ENCODE peak calls at places on chromosomes 7 and 10, in seven cellular contexts. W is Panc1, H is sigmoid colon, A is aorta, E is heart right ventricle, Q is pancreas, O is PC-3. U is an unnamed sample.

GRCh38 chr10:102419561-102420442 is 834 bp upstream of the FBXL15 start:
- DNase-seq in E (peak; percentile 70), O (peak; percentile 39), A (peak; percentile 90), W (no peak), H (no peak), Q (peak; percentile 89), U (peak; percentile 44)

GRCh38 chr7:50953820-50954219 is 171.1 kb upstream of the GRB10 start:
- DNase-seq in H (no peak), O (peak; percentile 83), Q (no peak), E (no peak), W (peak; percentile 17), A (no peak), U (no peak)

GRCh38 chr7:131336956-131337355 is 9.3 kb downstream of the MKLN1 start:
- DNase-seq in E (no peak), W (no peak), O (no peak), A (no peak), Q (no peak), H (no peak), U (no peak)

GRCh38 chr10:3876563-3876962 is 91.6 kb upstream of the KLF6 start:
- DNase-seq in O (no peak), W (no peak), E (no peak), H (no peak), Q (no peak), A (no peak), U (no peak)

GRCh38 chr10:60760711-60761210 is 17.5 kb upstream of the CDK1 start:
- DNase-seq in H (no peak), E (no peak), W (no peak), O (peak; percentile 41), Q (no peak), A (no peak), U (no peak)

GRCh38 chr10:95350212-95350829 is 59.5 kb upstream of the PDLIM1 start:
- DNase-seq in A (no peak), W (no peak), H (no peak), O (no peak), E (no peak), Q (no peak), U (no peak)

GRCh38 chr7:22667562-22668239 is 59.3 kb upstream of the IL6 start:
- DNase-seq in E (no peak), A (no peak), O (peak; percentile 93), Q (no peak), H (no peak), W (peak; percentile 98), U (no peak)

GRCh38 chr10:74243067-74243466 is 92.0 kb downstream of the ADK start:
- DNase-seq in Q (no peak), H (no peak), A (no peak), O (no peak), W (no peak), E (no peak), U (no peak)

GRCh38 chr7:143434660-143435059 is 8.6 kb upstream of the TAS2R60 start:
- DNase-seq in H (no peak), A (peak; percentile 78), O (peak; percentile 66), W (no peak), E (peak; percentile 51), Q (no peak), U (peak; percentile 58)

GRCh38 chr10:78685466-78686163 is 383.2 kb upstream of the ZMIZ1 start:
- DNase-seq in Q (no peak), E (no peak), W (no peak), A (no peak), H (no peak), O (peak; percentile 70), U (no peak)

GRCh38 chr7:30988346-30989005 is 24.7 kb downstream of the GHRHR start:
- DNase-seq in O (peak; percentile 47), A (peak; percentile 76), Q (peak; percentile 79), H (peak; percentile 78), W (no peak), E (peak; percentile 56), U (peak; percentile 56)

GRCh38 chr10:114403545-114404161 is 649 bp downstream of the AFAP1L2 start:
- DNase-seq in O (no peak), E (peak; percentile 51), H (peak; percentile 81), W (no peak), Q (peak; percentile 70), A (peak; percentile 83), U (peak; percentile 37)

GRCh38 chr10:62492012-62492869 is 118.1 kb downstream of the ZNF365 start:
- DNase-seq in A (no peak), E (no peak), H (no peak), W (peak; percentile 18), Q (no peak), O (peak; percentile 92), U (no peak)

GRCh38 chr7:6393667-6394056 is 54.1 kb downstream of the DAGLB start:
- DNase-seq in A (no peak), O (no peak), Q (no peak), H (no peak), E (no peak), W (no peak), U (no peak)

GRCh38 chr7:23696916-23697441 is 13.0 kb upstream of the STK31 start:
- DNase-seq in W (no peak), H (no peak), Q (peak; percentile 74), O (peak; percentile 68), E (peak; percentile 49), A (peak; percentile 83), U (peak; percentile 28)

GRCh38 chr10:103241262-103242011 is 4.2 kb upstream of the RPEL1 start:
- DNase-seq in W (no peak), Q (peak; percentile 69), O (peak; percentile 98), H (no peak), A (no peak), E (no peak), U (no peak)

GRCh38 chr10:31146496-31147219 is 115.0 kb upstream of the ZNF438 start:
- DNase-seq in H (peak; percentile 78), O (peak; percentile 88), A (no peak), E (peak; percentile 60), Q (no peak), W (no peak), U (peak; percentile 59)

GRCh38 chr7:17626215-17626614 is 314.1 kb downstream of the SNX13 start:
- DNase-seq in E (no peak), W (no peak), O (no peak), Q (no peak), A (no peak), H (no peak), U (no peak)

GRCh38 chr10:17747883-17748550 is 4.0 kb upstream of the TMEM236 start:
- DNase-seq in E (no peak), O (peak; percentile 7), A (no peak), Q (no peak), H (no peak), W (no peak), U (no peak)

DNA sequence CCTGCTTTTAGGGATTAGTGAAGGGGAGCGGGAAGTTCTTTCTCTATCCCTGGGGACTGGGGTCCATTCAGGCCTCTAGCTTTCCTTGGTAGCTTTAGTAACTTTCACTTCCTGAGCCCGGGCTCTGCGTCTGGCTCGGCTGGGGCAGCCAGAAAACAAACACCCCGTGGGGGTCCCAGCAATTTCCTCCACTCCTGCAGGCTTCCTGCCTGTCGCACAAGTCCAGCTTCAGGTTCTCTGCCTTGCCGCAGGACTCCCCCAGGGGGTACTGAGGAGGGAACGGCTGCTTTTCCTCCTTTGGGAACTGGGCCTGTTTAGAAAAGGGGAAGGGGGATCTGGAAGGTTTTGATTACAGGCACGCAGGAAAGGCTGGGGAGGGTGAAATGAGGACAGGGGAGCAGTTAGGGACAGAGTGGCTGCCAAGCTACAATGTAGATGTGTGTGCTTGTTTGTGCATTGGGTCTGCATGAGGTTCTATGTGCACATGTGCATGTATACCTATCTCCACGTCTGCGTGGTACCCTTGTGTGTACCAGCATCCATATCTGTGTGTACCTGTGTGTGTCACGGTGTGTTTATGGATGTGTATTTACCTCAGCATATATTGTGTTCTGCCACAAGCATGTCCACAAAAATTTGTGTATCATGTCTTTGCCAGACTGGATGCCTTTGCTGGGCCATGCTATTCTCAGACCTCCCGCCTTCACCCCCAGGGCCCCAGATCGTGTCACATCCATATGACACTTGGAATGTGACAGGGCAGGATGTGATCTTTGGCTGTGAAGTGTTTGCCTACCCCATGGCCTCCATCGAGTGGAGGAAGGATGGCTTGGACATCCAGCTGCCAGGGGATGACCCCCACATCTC is 2.0 kb downstream of the KAZALD1 start:
- DNase-seq in W (no peak), Q (no peak), E (no peak), O (no peak), A (no peak), H (no peak), U (no peak)
- H3K4me3 ChIP-seq in W (no peak overlapping the region), Q (no peak overlapping the region), E (peak overlapping the region; percentile 70), O (peak overlapping the region; percentile 87), A (no peak overlapping the region), H (no peak overlapping the region), U (peak overlapping the region; percentile 88)

DNA sequence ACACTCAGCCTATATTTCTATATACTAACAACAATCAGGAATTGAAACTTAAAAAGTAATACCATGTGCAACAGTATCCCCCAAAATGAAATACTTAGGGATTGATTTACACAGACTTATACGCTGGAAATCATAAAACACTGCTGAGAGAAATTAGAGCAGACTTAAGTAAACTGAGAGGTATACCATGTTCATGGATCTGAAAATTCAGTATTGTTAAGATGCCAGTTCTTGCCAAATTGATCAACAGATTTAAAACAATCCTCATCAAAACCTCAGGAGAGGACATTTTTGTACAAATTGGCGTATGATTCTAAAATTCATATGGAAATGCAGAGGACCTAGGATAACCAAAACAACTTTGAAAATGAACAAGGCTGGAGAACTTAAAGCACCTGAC is 37.3 kb downstream of the DCLRE1C start:
- DNase-seq in Q (no peak), O (no peak), A (no peak), H (no peak), W (no peak), E (no peak), U (no peak)
- H3K36me3 ChIP-seq in Q (peaks cover 20% of the 10 kb centered on the region), O (peaks cover 48% of the 10 kb centered on the region), A (peaks cover 5% of the 10 kb centered on the region), H (peaks cover 50% of the 10 kb centered on the region), W (no peaks in the 10 kb centered on the region), E (peaks cover 10% of the 10 kb centered on the region), U (peaks cover 84% of the 10 kb centered on the region)

DNA sequence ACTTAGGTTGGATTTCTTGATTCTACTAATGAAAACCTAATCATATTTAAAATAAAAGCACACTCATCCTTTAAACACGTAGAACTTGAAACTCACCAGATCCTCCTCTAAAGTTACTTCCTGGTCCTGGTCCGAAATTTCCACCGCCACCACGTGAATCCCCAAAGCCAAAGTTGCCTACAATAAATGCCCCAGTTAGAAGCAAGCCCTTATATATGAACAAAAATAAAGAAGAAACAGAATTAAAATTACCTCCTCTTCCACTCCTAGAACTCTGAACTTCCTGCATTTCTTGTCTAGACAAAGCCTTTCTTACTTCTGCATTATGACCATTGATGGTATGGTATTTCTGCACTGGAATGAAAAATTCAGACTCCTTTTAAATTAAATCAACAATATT is 4.2 kb downstream of the HNRNPA2B1 start:
- DNase-seq in A (no peak), O (no peak), H (no peak), Q (no peak), W (no peak), E (no peak), U (no peak)
- H3K4me3 ChIP-seq in A (no peak overlapping the region), O (peak overlapping the region; percentile 99), H (no peak overlapping the region), Q (peak overlapping the region; percentile 9), W (peak overlapping the region; percentile 98), E (no peak overlapping the region), U (peak overlapping the region; percentile 90)

DNA sequence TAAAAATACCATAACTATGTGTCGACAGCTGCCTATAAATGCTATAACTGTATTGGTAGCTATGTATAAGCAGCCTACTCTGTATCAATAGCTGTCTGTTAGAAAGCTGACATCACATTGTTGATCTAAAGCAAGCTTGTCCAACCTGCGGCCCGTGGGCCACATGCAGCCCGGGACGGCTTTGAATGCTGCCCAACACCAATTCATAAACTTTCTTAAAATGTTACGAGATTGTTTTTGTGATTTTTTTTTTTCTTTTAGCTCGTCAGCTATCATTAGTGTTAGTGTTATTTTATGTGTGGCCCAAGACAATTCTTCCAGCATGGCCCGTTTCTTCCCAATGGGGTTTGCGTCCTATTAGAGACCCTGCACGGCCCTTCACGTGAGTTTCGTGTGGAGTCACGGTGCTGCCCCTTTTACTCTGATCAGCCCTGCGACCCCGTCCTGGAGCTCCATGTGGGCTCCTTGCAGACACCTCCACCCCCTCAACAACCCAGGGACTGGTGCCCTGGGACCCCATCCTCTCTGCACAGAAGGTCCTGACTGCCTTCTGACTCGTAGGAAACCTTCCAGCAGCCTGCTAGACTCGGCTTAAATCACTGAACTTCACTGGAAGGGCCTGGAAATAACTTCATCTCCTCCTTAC is 4.5 kb upstream of the PRKAR1B start:
- DNase-seq in Q (no peak), A (no peak), W (no peak), E (no peak), H (peak; percentile 57), O (no peak), U (no peak)
- H3K36me3 ChIP-seq in Q (no peaks in the 10 kb centered on the region), A (no peaks in the 10 kb centered on the region), W (no peaks in the 10 kb centered on the region), E (no peaks in the 10 kb centered on the region), H (peaks cover 8% of the 10 kb centered on the region), O (peaks cover 26% of the 10 kb centered on the region), U (peaks cover 19% of the 10 kb centered on the region)

U was measured in left ventricle myocardium inferior.